ENCODE peak calls at places on chromosome 17, in four cellular contexts. R, M, D and F are unnamed samples.

GRCh38 chr17:64411999-64412771 is 21.5 kb upstream of the PECAM1 start:
- DNase-seq in M (peak; percentile 49), D (peak; percentile 11), R (no peak), F (peak; percentile 47)

GRCh38 chr17:45852535-45853297 is 8.0 kb downstream of the SPPL2C start:
- DNase-seq in M (peak; percentile 58), R (peak; percentile 66), D (peak; percentile 78), F (peak; percentile 71)

GRCh38 chr17:65527381-65527780 is 34.1 kb downstream of the AXIN2 start:
- DNase-seq in D (no peak), R (no peak), M (no peak), F (no peak)

GRCh38 chr17:79844869-79845600 is 5.8 kb upstream of the CBX4 start:
- DNase-seq in M (no peak), R (peak; percentile 83), D (peak; percentile 73), F (no peak)

GRCh38 chr17:13634001-13634400 is 32.3 kb upstream of the HS3ST3A1 start:
- DNase-seq in R (no peak), M (no peak), D (no peak), F (no peak)

GRCh38 chr17:83180264-83180995 is 101.0 kb downstream of the METRNL start:
- DNase-seq in M (no peak), R (no peak), D (no peak), F (no peak)

GRCh38 chr17:66564992-66565465 is 262.6 kb downstream of the PRKCA start:
- DNase-seq in M (no peak), D (no peak), R (no peak), F (no peak)

GRCh38 chr17:45388604-45389325 is 43.9 kb downstream of the ARHGAP27 start:
- DNase-seq in D (no peak), M (no peak), R (no peak), F (no peak)

GRCh38 chr17:17809527-17810373 is 27.0 kb downstream of the SREBF1 start:
- DNase-seq in D (peak; percentile 79), M (no peak), R (no peak), F (no peak)

GRCh38 chr17:35079547-35079946 is 16.0 kb upstream of the RFFL start:
- DNase-seq in R (no peak), M (no peak), D (no peak), F (no peak)

GRCh38 chr17:75689441-75689873 is 22.3 kb downstream of the SAP30BP start:
- DNase-seq in D (no peak), M (no peak), R (no peak), F (no peak)

GRCh38 chr17:3594056-3594810 is 15.0 kb downstream of the TRPV1 start:
- DNase-seq in R (no peak), D (peak; percentile 42), M (no peak), F (no peak)